ENCODE peak calls at places on chromosome 18, in seven cellular contexts. V is GM12865, S is astrocyte, E is fibroblast of lung, G is cardiac muscle cell, X is tibial artery, R is AG10803. J is an unnamed sample.

GRCh38 chr18:78138993-78139496 is 840.6 kb upstream of the SALL3 start:
- DNase-seq in V (no peak), S (no peak), E (no peak), G (no peak), X (no peak), R (no peak), J (no peak)

GRCh38 chr18:79517322-79517721 is 121.6 kb downstream of the NFATC1 start:
- DNase-seq in V (no peak), S (no peak), E (no peak), G (no peak), X (no peak), R (no peak), J (no peak)

GRCh38 chr18:10421859-10422258 is 32.6 kb upstream of the APCDD1 start:
- DNase-seq in V (no peak), S (peak; percentile 93), E (peak; percentile 59), G (peak; percentile 71), X (no peak), R (peak; percentile 84), J (no peak)

GRCh38 chr18:13826209-13826608 is 2.3 kb downstream of the MC5R start:
- DNase-seq in V (no peak), S (no peak), E (no peak), G (no peak), X (no peak), R (no peak), J (no peak)

GRCh38 chr18:45384137-45384998 is 230.9 kb upstream of the SLC14A2 start:
- DNase-seq in V (peak; percentile 65), S (peak; percentile 25), E (peak; percentile 53), G (peak; percentile 60), X (no peak), R (peak; percentile 35), J (peak; percentile 60)

GRCh38 chr18:56709463-56709862 is 58.3 kb downstream of the WDR7 start:
- DNase-seq in V (peak; percentile 78), S (peak; percentile 87), E (peak; percentile 79), G (peak; percentile 72), X (no peak), R (peak; percentile 78), J (no peak)

GRCh38 chr18:7892556-7892955 is 325.4 kb downstream of the PTPRM start:
- DNase-seq in V (no peak), S (no peak), E (no peak), G (no peak), X (no peak), R (no peak), J (no peak)

GRCh38 chr18:72584787-72585186 is 40.6 kb upstream of the CBLN2 start:
- DNase-seq in V (no peak), S (no peak), E (no peak), G (no peak), X (no peak), R (no peak), J (no peak)

GRCh38 chr18:14936313-14936712 is 188.3 kb downstream of the ANKRD30B start:
- DNase-seq in V (no peak), S (no peak), E (no peak), G (no peak), X (no peak), R (no peak), J (no peak)

GRCh38 chr18:30440351-30440750 is 602.2 kb downstream of the DSC3 start:
- DNase-seq in V (no peak), S (no peak), E (no peak), G (no peak), X (no peak), R (no peak), J (no peak)

GRCh38 chr18:37294951-37295350 is 270.6 kb downstream of the CELF4 start:
- DNase-seq in V (peak; percentile 17), S (no peak), E (no peak), G (peak; percentile 52), X (no peak), R (peak; percentile 2), J (peak; percentile 71)

GRCh38 chr18:22378672-22379282 is 38.9 kb downstream of the CTAGE1 start:
- DNase-seq in V (peak; percentile 21), S (no peak), E (peak; percentile 22), G (peak; percentile 41), X (no peak), R (peak; percentile 27), J (peak; percentile 27)

GRCh38 chr18:77004555-77005380 is 127.8 kb downstream of the MBP start:
- DNase-seq in V (no peak), S (no peak), E (no peak), G (no peak), X (no peak), R (no peak), J (no peak)

GRCh38 chr18:12309683-12310198 is 1.7 kb downstream of the TUBB6 start:
- DNase-seq in V (peak; percentile 60), S (no peak), E (no peak), G (no peak), X (no peak), R (peak; percentile 41), J (no peak)
- TF ChIP-seq CTCF in V (no peak), S (no peak), E (no peak), G (no peak), X (no peak), R (no peak), J (no peak)

GRCh38 chr18:58386780-58387179 is 242.1 kb downstream of the ALPK2 start:
- DNase-seq in V (no peak), S (no peak), E (no peak), G (no peak), X (no peak), R (no peak), J (no peak)

GRCh38 chr18:58385472-58385871 is 243.4 kb downstream of the ALPK2 start:
- DNase-seq in V (no peak), S (no peak), E (no peak), G (no peak), X (peak; percentile 35), R (no peak), J (no peak)

GRCh38 chr18:58389745-58390144 is 239.1 kb downstream of the ALPK2 start:
- DNase-seq in V (no peak), S (no peak), E (no peak), G (no peak), X (no peak), R (no peak), J (no peak)

GRCh38 chr18:58388736-58389135 is 240.2 kb downstream of the ALPK2 start:
- DNase-seq in V (no peak), S (no peak), E (no peak), G (no peak), X (no peak), R (no peak), J (no peak)

DNA sequence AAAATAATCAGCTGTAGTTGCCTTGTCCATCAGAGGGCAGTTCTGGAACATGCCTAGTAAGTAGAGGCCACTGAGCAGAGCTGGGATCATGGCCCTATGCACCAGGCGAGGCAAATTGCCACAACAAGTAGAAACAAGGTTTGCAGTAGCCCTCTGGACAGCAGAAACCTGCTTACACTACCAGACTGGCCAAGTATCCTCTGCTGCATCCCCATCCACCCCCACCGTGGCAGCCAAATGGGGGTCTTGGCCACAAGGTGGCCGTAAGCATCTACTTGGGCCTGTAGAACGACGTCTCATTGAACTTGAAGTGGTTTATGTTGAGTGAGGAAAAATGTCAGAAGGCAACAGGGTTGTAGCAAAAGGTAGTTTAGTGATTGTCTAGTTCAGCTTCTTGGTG is 241.2 kb downstream of the ALPK2 start:
- DNase-seq in V (no peak), S (no peak), E (no peak), G (no peak), X (no peak), R (no peak), J (no peak)
- TF ChIP-seq CTCF in V (no peak), S (no peak), E (no peak), G (no peak), X (no peak), R (no peak), J (no peak)

DNA sequence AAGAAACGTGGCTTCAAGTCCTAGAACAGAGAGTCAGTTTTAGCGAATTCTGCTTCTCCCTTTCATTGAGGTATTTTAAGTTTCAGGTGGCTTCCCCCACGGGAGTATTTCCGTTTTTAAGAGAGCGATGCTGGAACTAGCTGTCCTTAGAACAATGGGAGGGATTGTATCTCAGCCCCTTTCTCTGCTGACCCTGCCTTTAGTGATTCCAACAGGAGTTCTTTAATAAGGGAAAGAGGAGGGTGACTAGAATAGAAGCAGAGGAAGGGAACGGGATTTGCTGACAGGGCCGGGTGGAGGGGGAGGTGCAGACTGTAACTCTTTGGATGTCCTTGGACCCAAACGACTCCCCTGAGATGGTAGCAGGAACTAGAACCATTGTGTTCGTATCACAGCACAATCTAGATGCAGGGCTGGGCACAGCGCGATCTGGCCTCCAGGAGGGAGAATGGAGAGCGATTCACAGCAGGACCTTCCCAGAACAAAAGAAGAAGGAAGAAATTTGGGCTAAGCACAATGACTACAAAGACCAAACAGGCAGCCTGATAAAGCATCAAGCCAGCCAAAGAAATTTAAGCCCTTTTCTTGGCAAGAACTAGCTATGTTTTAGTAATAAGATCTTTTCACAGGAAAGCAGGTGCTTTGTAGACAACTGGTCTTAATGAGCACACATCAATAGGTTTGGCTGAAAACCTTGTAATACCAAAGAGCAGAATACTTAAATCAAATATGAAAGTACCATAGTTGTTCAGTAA is 15.8 kb upstream of the RTTN start:
- DNase-seq in V (no peak), S (no peak), E (no peak), G (no peak), X (no peak), R (no peak), J (no peak)
- TF ChIP-seq CTCF in V (no peak), S (no peak), E (no peak), G (no peak), X (no peak), R (no peak), J (no peak)

GRCh38 chr18:47261902-47262301 is 10.4 kb upstream of the SKOR2 start:
- DNase-seq in V (no peak), S (no peak), E (no peak), G (no peak), X (no peak), R (no peak), J (no peak)

GRCh38 chr18:47263197-47263827 is 11.9 kb upstream of the SKOR2 start:
- DNase-seq in V (no peak), S (no peak), E (no peak), G (no peak), X (no peak), R (peak; percentile 26), J (peak; percentile 75)

GRCh38 chr18:47260138-47260923 is 8.9 kb upstream of the SKOR2 start:
- DNase-seq in V (peak; percentile 14), S (peak; percentile 13), E (peak; percentile 26), G (peak; percentile 61), X (no peak), R (peak; percentile 23), J (peak; percentile 69)

GRCh38 chr18:47262397-47263196 is 11.1 kb upstream of the SKOR2 start:
- DNase-seq in V (no peak), S (no peak), E (no peak), G (no peak), X (no peak), R (no peak), J (no peak)

DNA sequence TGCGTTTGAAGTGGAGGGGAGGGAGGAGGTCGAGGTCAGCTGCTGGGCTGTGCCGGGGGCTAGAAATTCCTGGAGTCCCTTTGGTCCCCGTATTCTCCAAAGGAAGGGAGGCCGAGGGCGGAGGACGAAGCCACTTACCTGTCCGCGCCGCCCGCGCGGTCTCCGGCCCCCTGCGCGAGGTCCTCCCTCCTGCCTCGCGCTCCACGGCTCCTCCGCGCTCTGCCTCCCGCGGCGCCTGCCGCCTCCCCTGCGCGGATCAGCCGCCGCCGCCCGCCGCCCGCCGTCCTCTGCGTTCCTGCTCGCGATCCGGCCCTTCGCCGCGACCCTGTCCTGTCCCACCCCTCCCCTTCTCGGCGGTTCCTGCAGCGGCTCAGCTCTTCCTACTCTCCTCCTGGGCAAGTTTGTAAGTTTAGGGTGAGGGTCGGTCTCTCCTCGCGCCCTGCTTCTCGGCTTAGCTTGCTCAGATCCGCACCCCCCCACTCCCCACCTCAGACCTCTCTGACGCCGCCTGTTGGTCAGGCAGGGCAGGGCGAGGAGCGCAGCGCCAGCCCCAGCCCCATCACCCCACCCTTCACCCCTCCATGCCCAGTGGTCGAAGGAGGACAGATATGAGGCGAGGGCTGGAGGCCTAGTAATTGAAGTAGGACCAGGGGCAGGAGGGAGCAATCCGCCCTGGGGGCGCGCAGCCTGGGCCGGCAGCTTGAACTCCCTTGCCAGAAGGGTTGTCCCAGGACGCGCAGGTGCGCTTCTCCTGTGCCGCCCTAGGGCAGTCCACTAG is 9.7 kb upstream of the SKOR2 start:
- DNase-seq in V (no peak), S (no peak), E (no peak), G (no peak), X (no peak), R (no peak), J (peak; percentile 77)
- TF ChIP-seq CTCF in V (no peak), S (no peak), E (no peak), G (no peak), X (no peak), R (no peak), J (peak; percentile 66)